ENCODE peak calls at places on chromosomes 6 and 20, in eight cellular contexts. V is nephron progenitor cell, A is GM04503, N is NCI-H1436, S is left lung, M is D341Med, T is SHP77 treated with DMSO at 0.1 percent for 48 hours, E is ureter. D is an unnamed sample.
A peak's percentile ranks its signal among the peaks of the same experiment; 100 is the strongest.

GRCh38 chr6:158573542-158573931 is 13.6 kb downstream of the TMEM181 start:
- DNase-seq in V (no peak), A (no peak), N (no peak), S (no peak), M (no peak), T (no peak), E (no peak), D (no peak)

GRCh38 chr20:62540504-62540903 is 64.7 kb upstream of the GATA5 start:
- DNase-seq in V (no peak), A (no peak), N (no peak), S (no peak), M (no peak), T (no peak), E (no peak), D (no peak)

GRCh38 chr6:118663993-118664985 is 12.9 kb upstream of the CEP85L start:
- DNase-seq in V (no peak), A (no peak), N (no peak), S (no peak), M (no peak), T (no peak), E (no peak), D (no peak)

GRCh38 chr20:23509580-23509913 is 18.6 kb downstream of the CST8 start:
- DNase-seq in V (no peak), A (no peak), N (no peak), S (no peak), M (no peak), T (no peak), E (no peak), D (no peak)

GRCh38 chr20:56949318-56949717 is 317.1 kb downstream of the BMP7 start:
- DNase-seq in V (no peak), A (no peak), N (no peak), S (no peak), M (no peak), T (no peak), E (no peak), D (no peak)

GRCh38 chr20:12924126-12924525 is 84.6 kb upstream of the SPTLC3 start:
- DNase-seq in V (no peak), A (no peak), N (no peak), S (no peak), M (no peak), T (no peak), E (no peak), D (no peak)

GRCh38 chr6:26593278-26594127 is 3.2 kb upstream of the ABT1 start:
- DNase-seq in V (no peak), A (no peak), N (no peak), S (no peak), M (no peak), T (no peak), E (no peak), D (no peak)

GRCh38 chr20:4813076-4813838 is 91.5 kb downstream of the PRND start:
- DNase-seq in V (peak; percentile 14), A (no peak), N (no peak), S (no peak), M (peak; percentile 24), T (no peak), E (no peak), D (no peak)

GRCh38 chr6:1678201-1678600 is 68.5 kb downstream of the FOXC1 start:
- DNase-seq in V (no peak), A (no peak), N (no peak), S (no peak), M (no peak), T (peak; percentile 15), E (no peak), D (peak; percentile 27)

GRCh38 chr6:90586675-90587638 is at the start of gene MAP3K7:
- DNase-seq in V (peak; percentile 92), A (peak; percentile 89), N (peak; percentile 82), S (peak; percentile 90), M (peak; percentile 88), T (peak; percentile 91), E (peak; percentile 95), D (peak; percentile 88)

GRCh38 chr6:34239893-34240292 is 3.2 kb downstream of the HMGA1 start:
- DNase-seq in V (no peak), A (no peak), N (no peak), S (no peak), M (peak; percentile 4), T (no peak), E (no peak), D (no peak)

GRCh38 chr6:18148304-18149025 is 6.4 kb downstream of the TPMT start:
- DNase-seq in V (no peak), A (peak; percentile 85), N (no peak), S (no peak), M (no peak), T (no peak), E (no peak), D (no peak)

GRCh38 chr20:8601542-8601912 is 467.4 kb upstream of the PLCB4 start:
- DNase-seq in V (no peak), A (no peak), N (no peak), S (no peak), M (no peak), T (peak; percentile 16), E (no peak), D (no peak)

GRCh38 chr6:15962449-15962764 is 166.5 kb upstream of the MYLIP start:
- DNase-seq in V (no peak), A (peak; percentile 88), N (no peak), S (no peak), M (no peak), T (no peak), E (no peak), D (no peak)

GRCh38 chr6:157592566-157592965 is 211.6 kb downstream of the ZDHHC14 start:
- DNase-seq in V (no peak), A (no peak), N (no peak), S (no peak), M (no peak), T (no peak), E (no peak), D (no peak)

GRCh38 chr20:50848846-50849673 is 54.2 kb downstream of the BCAS4 start:
- DNase-seq in V (peak; percentile 22), A (no peak), N (no peak), S (no peak), M (no peak), T (no peak), E (no peak), D (no peak)

GRCh38 chr6:34897130-34897529 is 8.1 kb downstream of the ANKS1A start:
- DNase-seq in V (no peak), A (no peak), N (no peak), S (no peak), M (no peak), T (no peak), E (no peak), D (no peak)

GRCh38 chr6:128252293-128253176 is 267.9 kb downstream of the PTPRK start:
- DNase-seq in V (no peak), A (no peak), N (no peak), S (no peak), M (no peak), T (no peak), E (no peak), D (no peak)

GRCh38 chr20:58344741-58345140 is 35.2 kb downstream of the RAB22A start:
- DNase-seq in V (no peak), A (no peak), N (no peak), S (no peak), M (no peak), T (no peak), E (no peak), D (no peak)

GRCh38 chr6:144217264-144217663 is 66.9 kb downstream of the STX11 start:
- DNase-seq in V (no peak), A (no peak), N (no peak), S (no peak), M (no peak), T (no peak), E (no peak), D (no peak)

GRCh38 chr6:108862479-108863191 is 14.4 kb downstream of the ARMC2 start:
- DNase-seq in V (no peak), A (no peak), N (no peak), S (peak; percentile 78), M (no peak), T (no peak), E (no peak), D (no peak)

GRCh38 chr20:46985241-46985640 is 90.6 kb downstream of the EYA2 start:
- DNase-seq in V (no peak), A (no peak), N (no peak), S (no peak), M (no peak), T (no peak), E (no peak), D (no peak)

GRCh38 chr6:111916747-111917146 is 43.5 kb upstream of the FYN start:
- DNase-seq in V (no peak), A (no peak), N (no peak), S (no peak), M (no peak), T (no peak), E (no peak), D (no peak)

GRCh38 chr20:49979030-49979832 is 3.5 kb upstream of the SNAI1 start:
- DNase-seq in V (peak; percentile 82), A (no peak), N (peak; percentile 39), S (peak; percentile 48), M (peak; percentile 91), T (no peak), E (no peak), D (peak; percentile 14)

GRCh38 chr20:64229537-64230061 is 25.9 kb upstream of the PCMTD2 start:
- DNase-seq in V (no peak), A (no peak), N (no peak), S (no peak), M (no peak), T (no peak), E (no peak), D (no peak)

D was measured in NCI-H1092 treated with DMSO at 0.1 percent for 48 hours.